ENCODE peak calls at places on chromosome 6, in seven cellular contexts. P is fibroblast of lung, A is mucosa of descending colon, I is Panc1, V is Peyer's patch, L is HepG2, Q is lower lobe of right lung. O is an unnamed sample.

GRCh38 chr6:169648617-169649016 is 53.2 kb downstream of the WDR27 start:
- DNase-seq in Q (peak; percentile 32), I (no peak), L (no peak), A (no peak), V (no peak), P (no peak), O (no peak)

GRCh38 chr6:170434114-170434820 is 118.8 kb downstream of the PSMB1 start:
- DNase-seq in A (no peak), P (no peak), V (no peak), Q (no peak), I (no peak), L (peak; percentile 23), O (no peak)

GRCh38 chr6:105795913-105796517 is 290.1 kb upstream of the PRDM1 start:
- DNase-seq in A (no peak), L (no peak), I (no peak), Q (peak; percentile 49), P (no peak), V (peak; percentile 62), O (peak; percentile 48)

GRCh38 chr6:15038013-15038791 is 207.7 kb upstream of the JARID2 start:
- DNase-seq in I (no peak), A (no peak), L (no peak), P (no peak), V (no peak), Q (no peak), O (no peak)

GRCh38 chr6:152338335-152339125 is 298.6 kb downstream of the SYNE1 start:
- DNase-seq in P (peak; percentile 36), Q (no peak), V (peak; percentile 79), A (peak; percentile 73), L (peak; percentile 23), I (peak; percentile 45), O (peak; percentile 37)

GRCh38 chr6:4613795-4614194 is 162.4 kb upstream of the CDYL start:
- DNase-seq in L (no peak), Q (no peak), P (no peak), A (no peak), V (no peak), I (no peak), O (no peak)

GRCh38 chr6:20699402-20699801 is 165.1 kb downstream of the CDKAL1 start:
- DNase-seq in P (no peak), I (no peak), A (peak; percentile 42), Q (no peak), L (no peak), V (no peak), O (peak; percentile 48)

GRCh38 chr6:2061880-2062279 is 183.5 kb downstream of the GMDS start:
- DNase-seq in I (no peak), A (no peak), V (no peak), P (peak; percentile 19), Q (no peak), L (no peak), O (peak; percentile 8)

GRCh38 chr6:137705166-137706064 is 161.6 kb upstream of the TNFAIP3 start:
- DNase-seq in V (peak; percentile 80), I (peak; percentile 36), Q (peak; percentile 60), L (peak; percentile 71), A (peak; percentile 76), P (peak; percentile 62), O (peak; percentile 55)

GRCh38 chr6:31416394-31417014 is 13.1 kb downstream of the MICA start:
- DNase-seq in Q (no peak), I (no peak), L (no peak), P (no peak), V (no peak), A (no peak), O (no peak)

GRCh38 chr6:6728169-6728941 is 139.8 kb downstream of the LY86 start:
- DNase-seq in V (no peak), L (no peak), P (no peak), I (no peak), Q (no peak), A (no peak), O (no peak)

GRCh38 chr6:121285041-121285440 is 49.2 kb downstream of the TBC1D32 start:
- DNase-seq in I (no peak), L (no peak), A (no peak), Q (no peak), V (peak; percentile 45), P (peak; percentile 77), O (peak; percentile 57)

GRCh38 chr6:157769776-157770430 is 53.1 kb upstream of the SNX9 start:
- DNase-seq in L (no peak), P (no peak), I (no peak), Q (no peak), V (peak; percentile 69), A (no peak), O (peak; percentile 81)

GRCh38 chr6:15017803-15018202 is 228.1 kb upstream of the JARID2 start:
- DNase-seq in I (no peak), V (no peak), Q (no peak), A (no peak), L (no peak), P (no peak), O (no peak)

GRCh38 chr6:125868996-125869395 is 78.2 kb downstream of the NCOA7 start:
- DNase-seq in P (no peak), A (no peak), L (no peak), Q (no peak), V (no peak), I (no peak), O (no peak)

GRCh38 chr6:110101885-110102284 is 77.6 kb downstream of the WASF1 start:
- DNase-seq in L (no peak), Q (no peak), P (no peak), A (no peak), V (peak; percentile 49), I (no peak), O (no peak)

GRCh38 chr6:133891814-133892443 is 3.0 kb downstream of the TCF21 start:
- DNase-seq in Q (no peak), A (no peak), I (no peak), L (no peak), V (no peak), P (no peak), O (no peak)

GRCh38 chr6:133893324-133893692 is 4.4 kb downstream of the TCF21 start:
- DNase-seq in P (no peak), Q (no peak), I (no peak), V (no peak), L (no peak), A (no peak), O (no peak)

GRCh38 chr6:133889557-133890301 is 816 bp downstream of the TCF21 start:
- DNase-seq in A (no peak), L (no peak), Q (peak; percentile 49), I (no peak), P (peak; percentile 76), V (no peak), O (no peak)

GRCh38 chr6:133892444-133893323 is 3.8 kb downstream of the TCF21 start:
- DNase-seq in V (no peak), A (no peak), I (no peak), L (no peak), Q (no peak), P (peak; percentile 72), O (no peak)

DNA sequence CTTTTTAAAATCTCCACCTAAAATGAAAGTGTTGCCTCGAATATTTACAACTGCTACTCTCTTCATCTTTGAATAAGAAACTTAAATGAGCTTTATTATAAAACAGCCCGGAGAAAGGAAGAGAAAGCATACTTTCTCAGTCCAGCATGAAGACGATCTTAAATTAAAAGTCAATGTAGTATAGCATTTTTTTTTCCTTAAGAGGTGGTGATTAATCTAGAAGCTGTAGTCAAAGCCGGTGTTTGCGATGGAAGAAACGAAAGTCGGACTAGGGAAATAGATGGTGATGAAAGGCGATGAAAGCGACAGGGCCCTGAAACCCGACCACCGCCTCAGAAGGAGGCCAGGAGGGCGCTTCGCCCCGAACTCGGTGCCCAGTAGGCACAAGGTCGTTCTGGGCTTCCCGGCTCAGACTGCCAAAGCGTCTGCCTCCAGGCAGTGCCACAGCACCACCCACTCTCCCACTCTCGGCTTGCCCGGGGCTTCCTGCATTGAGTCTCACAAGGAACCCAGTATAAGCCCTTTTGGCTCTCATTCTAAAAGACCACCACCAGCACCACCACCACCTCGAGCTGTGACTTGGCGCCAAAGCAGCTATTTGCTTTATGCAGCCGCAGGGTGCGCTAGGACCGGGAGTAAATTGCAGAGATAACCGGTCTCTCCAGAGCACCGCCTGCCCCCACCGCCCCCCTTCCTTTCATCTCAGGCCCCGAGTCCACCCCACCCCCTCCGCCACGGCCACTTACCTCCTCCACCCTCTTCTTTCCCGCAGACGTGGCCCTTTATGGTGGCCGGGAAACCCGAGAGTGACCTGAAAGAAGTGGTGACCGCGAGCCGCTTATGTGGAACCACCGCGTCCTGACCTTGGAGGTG is 2.3 kb downstream of the TCF21 start:
- DNase-seq in L (no peak), V (peak; percentile 52), P (peak; percentile 81), Q (peak; percentile 51), A (peak; percentile 30), I (no peak), O (peak; percentile 31)
- H3K4me3 ChIP-seq in L (no peak overlapping the region), V (peak overlapping the region; percentile 41), P (peak overlapping the region; percentile 95), Q (peak overlapping the region; percentile 59), A (peak overlapping the region; percentile 9), I (peak overlapping the region; percentile 29), O (peak overlapping the region; percentile 38)

GRCh38 chr6:41512146-41512701 is 34.0 kb upstream of the FOXP4 start:
- DNase-seq in A (no peak), V (no peak), L (no peak), Q (no peak), P (no peak), I (no peak), O (no peak)
- H3K4me1 ChIP-seq in A (no peaks in the 10 kb centered on the region), V (no peaks in the 10 kb centered on the region), L (peaks cover 63% of the 10 kb centered on the region), Q (no peaks in the 10 kb centered on the region), P (no peaks in the 10 kb centered on the region), I (no peaks in the 10 kb centered on the region), O (no peaks in the 10 kb centered on the region)

GRCh38 chr6:122821095-122821494 is 32.0 kb downstream of the SMPDL3A start:
- DNase-seq in Q (no peak), L (no peak), A (no peak), P (no peak), I (no peak), V (no peak), O (no peak)
- H3K4me3 ChIP-seq in Q (no peak overlapping the region), L (no peak overlapping the region), A (no peak overlapping the region), P (no peak overlapping the region), I (no peak overlapping the region), V (no peak overlapping the region), O (no peak overlapping the region)

GRCh38 chr6:88174906-88175305 is 8.8 kb upstream of the CNR1 start:
- DNase-seq in I (no peak), P (no peak), A (no peak), L (no peak), V (peak; percentile 56), Q (no peak), O (no peak)

GRCh38 chr6:88167625-88167937 is 1.4 kb upstream of the CNR1 start:
- DNase-seq in A (no peak), Q (no peak), L (no peak), V (no peak), I (no peak), P (no peak), O (no peak)

GRCh38 chr6:88166901-88167624 is 916 bp upstream of the CNR1 start:
- DNase-seq in P (no peak), Q (peak; percentile 46), L (no peak), I (no peak), A (peak; percentile 15), V (peak; percentile 71), O (no peak)

GRCh38 chr6:88168362-88168761 is 2.2 kb upstream of the CNR1 start:
- DNase-seq in V (no peak), P (no peak), A (peak; percentile 9), I (no peak), Q (no peak), L (no peak), O (no peak)

DNA sequence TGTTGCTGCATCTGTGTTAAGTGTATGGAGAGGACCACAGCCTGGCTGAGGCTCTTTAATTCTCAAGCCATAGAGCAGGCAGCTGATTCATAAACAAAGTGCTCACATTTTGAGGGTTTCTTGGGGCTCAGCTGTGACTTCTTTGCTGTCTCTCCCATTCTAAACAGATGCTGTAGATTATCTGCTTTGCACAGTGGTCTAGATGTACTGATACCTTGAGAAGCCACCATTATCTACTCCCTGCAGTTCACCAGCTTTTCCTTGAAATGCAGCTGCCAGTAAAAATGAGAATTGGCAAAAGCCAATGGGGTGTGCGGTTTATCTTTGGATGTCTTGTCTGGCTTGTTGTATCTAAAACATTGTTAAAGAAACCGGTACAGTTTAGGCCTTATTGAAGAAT is 5.2 kb upstream of the CNR1 start:
- DNase-seq in P (no peak), A (no peak), Q (no peak), L (no peak), I (no peak), V (no peak), O (no peak)
- H3K4me1 ChIP-seq in P (no peaks in the 10 kb centered on the region), A (peaks cover 2% of the 10 kb centered on the region), Q (peaks cover 7% of the 10 kb centered on the region), L (no peaks in the 10 kb centered on the region), I (no peaks in the 10 kb centered on the region), V (peaks cover 3% of the 10 kb centered on the region), O (no peaks in the 10 kb centered on the region)